ENCODE peak calls at places on chromosomes 7 and 10, in five cellular contexts. One of them, this sample, is unnamed.

GRCh38 chr10:51468424-51468823 is 231.0 kb downstream of the CSTF2T start:
- DNase-seq in adipocyte: peak
- DNase-seq in colonic mucosa: no peak
- DNase-seq in neuronal stem cell: no peak
- DNase-seq in HCT116: no peak
- DNase-seq in this sample: no peak

GRCh38 chr7:28347462-28347861 is 64.9 kb upstream of the CREB5 start:
- DNase-seq in adipocyte: peak
- DNase-seq in colonic mucosa: no peak
- DNase-seq in neuronal stem cell: no peak
- DNase-seq in HCT116: no peak
- DNase-seq in this sample: no peak

GRCh38 chr7:36937754-36938551 is 213.7 kb upstream of the AOAH start:
- DNase-seq in adipocyte: no peak
- DNase-seq in colonic mucosa: no peak
- DNase-seq in neuronal stem cell: no peak
- DNase-seq in HCT116: no peak
- DNase-seq in this sample: no peak

GRCh38 chr10:49272251-49273081 is 26.5 kb upstream of the C10orf71 start:
- DNase-seq in adipocyte: peak
- DNase-seq in colonic mucosa: no peak
- DNase-seq in neuronal stem cell: no peak
- DNase-seq in HCT116: no peak
- DNase-seq in this sample: peak

GRCh38 chr7:97479740-97480290 is 252.1 kb upstream of the TAC1 start:
- DNase-seq in adipocyte: no peak
- DNase-seq in colonic mucosa: no peak
- DNase-seq in neuronal stem cell: no peak
- DNase-seq in HCT116: no peak
- DNase-seq in this sample: no peak

GRCh38 chr7:130939285-130940095 is 205.5 kb upstream of the KLF14 start:
- DNase-seq in adipocyte: peak
- DNase-seq in colonic mucosa: no peak
- DNase-seq in neuronal stem cell: no peak
- DNase-seq in HCT116: no peak
- DNase-seq in this sample: no peak

GRCh38 chr10:122515588-122516231 is 44.8 kb upstream of the DMBT1 start:
- DNase-seq in adipocyte: no peak
- DNase-seq in colonic mucosa: no peak
- DNase-seq in neuronal stem cell: no peak
- DNase-seq in HCT116: no peak
- DNase-seq in this sample: no peak

GRCh38 chr7:113217314-113217713 is 99.0 kb upstream of the SMIM30 start:
- DNase-seq in adipocyte: no peak
- DNase-seq in colonic mucosa: no peak
- DNase-seq in neuronal stem cell: no peak
- DNase-seq in HCT116: no peak
- DNase-seq in this sample: no peak

GRCh38 chr7:25215694-25216335 is 12.5 kb downstream of the NPVF start:
- DNase-seq in adipocyte: no peak
- DNase-seq in colonic mucosa: no peak
- DNase-seq in neuronal stem cell: no peak
- DNase-seq in HCT116: no peak
- DNase-seq in this sample: peak

GRCh38 chr7:30899066-30899465 is 12.6 kb upstream of the AQP1 start:
- DNase-seq in adipocyte: no peak
- DNase-seq in colonic mucosa: no peak
- DNase-seq in neuronal stem cell: no peak
- DNase-seq in HCT116: no peak
- DNase-seq in this sample: no peak

GRCh38 chr10:16732376-16732775 is 84.8 kb downstream of the RSU1 start:
- DNase-seq in adipocyte: no peak
- DNase-seq in colonic mucosa: no peak
- DNase-seq in neuronal stem cell: no peak
- DNase-seq in HCT116: no peak
- DNase-seq in this sample: no peak

GRCh38 chr7:151520419-151521229 is 929 bp upstream of the RHEB start:
- DNase-seq in adipocyte: no peak
- DNase-seq in colonic mucosa: peak
- DNase-seq in neuronal stem cell: no peak
- DNase-seq in HCT116: no peak
- DNase-seq in this sample: no peak

GRCh38 chr7:12210179-12211053 is 678 bp upstream of the TMEM106B start:
- DNase-seq in adipocyte: no peak
- DNase-seq in colonic mucosa: peak
- DNase-seq in neuronal stem cell: no peak
- DNase-seq in HCT116: no peak
- DNase-seq in this sample: no peak

GRCh38 chr10:17077251-17077904 is 52.2 kb downstream of the CUBN start:
- DNase-seq in adipocyte: peak
- DNase-seq in colonic mucosa: no peak
- DNase-seq in neuronal stem cell: no peak
- DNase-seq in HCT116: no peak
- DNase-seq in this sample: no peak

GRCh38 chr7:16078076-16078952 is 343.0 kb downstream of the CRPPA start:
- DNase-seq in adipocyte: peak
- DNase-seq in colonic mucosa: peak
- DNase-seq in neuronal stem cell: peak
- DNase-seq in HCT116: peak
- DNase-seq in this sample: peak

GRCh38 chr10:125035136-125035535 is 93.2 kb downstream of the ZRANB1 start:
- DNase-seq in adipocyte: peak
- DNase-seq in colonic mucosa: no peak
- DNase-seq in neuronal stem cell: no peak
- DNase-seq in HCT116: peak
- DNase-seq in this sample: no peak

GRCh38 chr7:52018680-52019054 is 702.1 kb upstream of the COBL start:
- DNase-seq in adipocyte: no peak
- DNase-seq in colonic mucosa: no peak
- DNase-seq in neuronal stem cell: no peak
- DNase-seq in HCT116: no peak
- DNase-seq in this sample: no peak

GRCh38 chr7:104791065-104791464 is 222.9 kb upstream of the KMT2E start:
- DNase-seq in adipocyte: no peak
- DNase-seq in colonic mucosa: no peak
- DNase-seq in neuronal stem cell: no peak
- DNase-seq in HCT116: no peak
- DNase-seq in this sample: no peak

GRCh38 chr10:62610649-62611229 is 193.8 kb upstream of the ADO start:
- DNase-seq in adipocyte: peak
- DNase-seq in colonic mucosa: peak
- DNase-seq in neuronal stem cell: peak
- DNase-seq in HCT116: peak
- DNase-seq in this sample: peak

GRCh38 chr7:16563281-16564022 is 36.8 kb downstream of the LRRC72 start:
- DNase-seq in adipocyte: no peak
- DNase-seq in colonic mucosa: no peak
- DNase-seq in neuronal stem cell: no peak
- DNase-seq in HCT116: no peak
- DNase-seq in this sample: no peak

GRCh38 chr7:152411389-152411788 is 24.4 kb downstream of the KMT2C start:
- DNase-seq in adipocyte: no peak
- DNase-seq in colonic mucosa: no peak
- DNase-seq in neuronal stem cell: no peak
- DNase-seq in HCT116: no peak
- DNase-seq in this sample: peak

GRCh38 chr10:64523065-64523759 is 1002.0 kb downstream of the REEP3 start:
- DNase-seq in adipocyte: no peak
- DNase-seq in colonic mucosa: no peak
- DNase-seq in neuronal stem cell: no peak
- DNase-seq in HCT116: no peak
- DNase-seq in this sample: no peak

GRCh38 chr7:55366461-55367138 is 1.5 kb downstream of the LANCL2 start:
- DNase-seq in adipocyte: peak
- DNase-seq in colonic mucosa: peak
- DNase-seq in neuronal stem cell: no peak
- DNase-seq in HCT116: no peak
- DNase-seq in this sample: no peak

GRCh38 chr7:155357573-155358041 is 59.9 kb downstream of the INSIG1 start:
- DNase-seq in adipocyte: no peak
- DNase-seq in colonic mucosa: no peak
- DNase-seq in neuronal stem cell: no peak
- DNase-seq in HCT116: no peak
- DNase-seq in this sample: no peak

GRCh38 chr10:1514641-1515040 is 222.7 kb downstream of the ADARB2 start:
- DNase-seq in adipocyte: no peak
- DNase-seq in colonic mucosa: no peak
- DNase-seq in neuronal stem cell: no peak
- DNase-seq in HCT116: no peak
- DNase-seq in this sample: peak

GRCh38 chr10:96706331-96706853 is 13.9 kb downstream of the PIK3AP1 start:
- DNase-seq in adipocyte: no peak
- DNase-seq in colonic mucosa: no peak
- DNase-seq in neuronal stem cell: no peak
- DNase-seq in HCT116: no peak
- DNase-seq in this sample: no peak
- H3K9ac ChIP-seq in adipocyte: no peak
- H3K9ac ChIP-seq in colonic mucosa: no peak
- H3K9ac ChIP-seq in neuronal stem cell: no peak
- H3K9ac ChIP-seq in HCT116: no peak
- H3K9ac ChIP-seq in this sample: no peak

GRCh38 chr10:74078037-74078436 is 72.6 kb downstream of the AP3M1 start:
- DNase-seq in adipocyte: no peak
- DNase-seq in colonic mucosa: no peak
- DNase-seq in neuronal stem cell: no peak
- DNase-seq in HCT116: no peak
- DNase-seq in this sample: no peak
- H3K9ac ChIP-seq in adipocyte: no peak
- H3K9ac ChIP-seq in colonic mucosa: no peak
- H3K9ac ChIP-seq in neuronal stem cell: no peak
- H3K9ac ChIP-seq in HCT116: no peak
- H3K9ac ChIP-seq in this sample: no peak

GRCh38 chr7:101598422-101598957 is 30.6 kb downstream of the MYL10 start:
- DNase-seq in adipocyte: no peak
- DNase-seq in colonic mucosa: peak
- DNase-seq in neuronal stem cell: no peak
- DNase-seq in HCT116: peak
- DNase-seq in this sample: no peak
- H3K9ac ChIP-seq in adipocyte: no peak
- H3K9ac ChIP-seq in colonic mucosa: peak
- H3K9ac ChIP-seq in neuronal stem cell: no peak
- H3K9ac ChIP-seq in HCT116: peak
- H3K9ac ChIP-seq in this sample: no peak

DNA sequence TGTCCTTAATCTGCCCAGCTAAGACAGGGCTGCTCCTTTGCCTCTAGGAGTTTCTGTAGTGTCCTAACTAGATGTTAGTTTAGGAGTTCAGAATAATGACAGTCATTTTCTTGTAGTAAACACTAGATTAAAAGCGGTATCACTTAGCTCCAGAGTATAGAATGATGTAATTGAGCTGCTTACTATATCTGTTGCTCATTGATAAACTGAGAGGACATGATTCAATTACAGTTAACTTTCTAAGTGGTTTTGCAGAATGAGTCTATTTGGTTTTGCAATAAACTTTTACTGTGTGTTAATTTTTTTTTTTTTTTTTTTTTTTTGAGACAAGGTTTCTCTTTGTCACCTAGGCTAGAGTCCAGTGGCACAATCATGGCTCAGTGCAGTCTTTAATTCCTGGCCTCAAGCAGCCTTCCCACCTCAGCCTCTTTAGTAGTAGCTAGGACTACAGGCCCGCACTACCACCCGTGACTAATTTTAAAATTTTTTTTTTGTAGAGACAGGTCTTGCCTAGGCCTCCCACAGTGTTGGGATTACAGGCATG is 1.8 kb downstream of the STMP1 start:
- DNase-seq in adipocyte: peak
- DNase-seq in colonic mucosa: no peak
- DNase-seq in neuronal stem cell: no peak
- DNase-seq in HCT116: no peak
- DNase-seq in this sample: no peak
- H3K9ac ChIP-seq in adipocyte: peak
- H3K9ac ChIP-seq in colonic mucosa: no peak
- H3K9ac ChIP-seq in neuronal stem cell: no peak
- H3K9ac ChIP-seq in HCT116: peak
- H3K9ac ChIP-seq in this sample: no peak

DNA sequence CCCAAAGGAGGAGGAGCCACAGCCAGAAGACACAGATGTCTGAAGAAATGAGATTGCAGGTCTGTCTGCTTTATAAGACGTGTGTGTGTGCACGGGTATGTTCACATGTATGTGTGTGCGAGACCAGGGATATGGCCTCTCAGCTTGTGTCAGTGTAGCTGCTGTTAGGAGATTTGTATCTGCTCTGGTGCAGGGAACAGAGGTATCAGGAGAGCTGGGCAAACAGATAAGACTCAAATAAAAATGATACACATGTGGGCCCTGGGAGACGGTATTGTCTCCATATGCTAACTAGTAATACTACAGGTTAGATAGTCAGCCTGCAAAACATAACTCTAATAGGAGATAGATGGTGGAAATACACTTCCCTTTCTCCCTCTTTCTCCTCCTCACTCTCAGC is 161.0 kb downstream of the PLXNA4 start:
- DNase-seq in adipocyte: no peak
- DNase-seq in colonic mucosa: no peak
- DNase-seq in neuronal stem cell: no peak
- DNase-seq in HCT116: no peak
- DNase-seq in this sample: no peak
- H3K9ac ChIP-seq in adipocyte: no peak
- H3K9ac ChIP-seq in colonic mucosa: no peak
- H3K9ac ChIP-seq in neuronal stem cell: no peak
- H3K9ac ChIP-seq in HCT116: no peak
- H3K9ac ChIP-seq in this sample: no peak

DNA sequence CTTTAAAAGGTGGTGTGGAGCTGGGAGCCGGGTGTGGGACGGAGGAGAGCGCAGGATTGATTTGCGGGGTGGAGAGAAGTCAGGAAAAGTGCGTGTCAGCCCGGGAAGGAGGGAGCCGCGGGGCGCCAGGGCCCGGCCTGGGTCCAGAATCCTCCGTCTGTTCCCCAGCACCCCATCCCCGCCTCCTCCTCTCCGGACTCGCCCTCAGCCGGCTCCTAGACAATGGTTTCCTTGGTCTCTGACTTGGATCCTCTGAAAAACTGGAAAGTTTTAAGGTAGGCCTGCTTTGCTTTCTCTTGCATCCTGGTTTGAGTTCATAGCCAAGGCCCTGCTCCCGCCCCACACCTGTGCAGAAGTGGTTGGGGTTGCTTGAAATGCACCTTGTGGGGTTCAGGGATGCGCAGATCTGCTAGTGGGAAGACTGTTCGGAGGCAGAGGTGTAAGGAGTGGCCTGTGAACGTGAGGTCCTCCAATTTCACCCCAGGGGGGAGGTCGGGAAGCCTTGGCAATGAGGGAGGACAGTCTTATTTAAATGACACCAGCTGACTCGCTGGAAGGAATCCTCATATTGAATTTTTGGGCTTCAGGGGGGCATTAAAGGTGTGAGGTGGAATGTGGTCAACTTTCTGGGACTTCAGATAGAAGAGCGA is 219.0 kb upstream of the CELF2 start:
- DNase-seq in adipocyte: no peak
- DNase-seq in colonic mucosa: no peak
- DNase-seq in neuronal stem cell: no peak
- DNase-seq in HCT116: no peak
- DNase-seq in this sample: peak
- H3K9ac ChIP-seq in adipocyte: peak
- H3K9ac ChIP-seq in colonic mucosa: peak
- H3K9ac ChIP-seq in neuronal stem cell: no peak
- H3K9ac ChIP-seq in HCT116: no peak
- H3K9ac ChIP-seq in this sample: no peak